ENCODE peak calls at places on chromosomes 3 and 15, in eight cellular contexts. R is M059J; C is COR-L47; T is stimulated activated CD4-positive, alpha-beta T cell treated with anti-CD3 and anti-CD28 coated beads, TNF-alpha, amount 100 ng/mL, for 1 hour; F is NCI-H510A treated with DMSO at 0.1 percent for 48 hours; P is natural killer cell; O is psoas muscle; N is CD8-positive, alpha-beta T cell. U is an unnamed sample.

GRCh38 chr3:161600185-161600584 is 103.6 kb downstream of the OTOL1 start:
- DNase-seq in R (no peak), C (no peak), T (no peak), F (peak; percentile 90), P (no peak), O (no peak), N (no peak), U (no peak)

GRCh38 chr3:81874738-81875137 is 113.3 kb upstream of the GBE1 start:
- DNase-seq in R (peak; percentile 6), C (no peak), T (no peak), F (no peak), P (no peak), O (no peak), N (no peak), U (no peak)

GRCh38 chr3:12501360-12502020 is 17.2 kb downstream of the TSEN2 start:
- DNase-seq in R (no peak), C (no peak), T (no peak), F (no peak), P (no peak), O (no peak), N (no peak), U (no peak)

GRCh38 chr15:62099171-62099601 is 32.4 kb downstream of the C2CD4A start:
- DNase-seq in R (peak; percentile 41), C (no peak), T (no peak), F (no peak), P (no peak), O (no peak), N (no peak), U (no peak)

GRCh38 chr3:112634786-112635541 is 6.0 kb downstream of the CCDC80 start:
- DNase-seq in R (peak; percentile 89), C (no peak), T (no peak), F (peak; percentile 30), P (no peak), O (no peak), N (no peak), U (no peak)

GRCh38 chr3:42265059-42265991 is 660 bp downstream of the CCK start:
- DNase-seq in R (no peak), C (no peak), T (no peak), F (no peak), P (no peak), O (peak; percentile 49), N (no peak), U (no peak)

GRCh38 chr3:194455481-194455880 is 31.3 kb downstream of the ATP13A3 start:
- DNase-seq in R (no peak), C (no peak), T (no peak), F (no peak), P (no peak), O (no peak), N (no peak), U (no peak)

GRCh38 chr3:51375571-51375970 is 9.5 kb upstream of the MANF start:
- DNase-seq in R (no peak), C (no peak), T (no peak), F (no peak), P (no peak), O (no peak), N (no peak), U (no peak)

GRCh38 chr3:71732637-71733036 is 7.4 kb upstream of the EIF4E3 start:
- DNase-seq in R (no peak), C (no peak), T (no peak), F (no peak), P (no peak), O (no peak), N (no peak), U (no peak)

GRCh38 chr3:193680220-193680619 is 87.2 kb downstream of the OPA1 start:
- DNase-seq in R (peak; percentile 44), C (no peak), T (no peak), F (no peak), P (no peak), O (no peak), N (no peak), U (no peak)

GRCh38 chr15:56243117-56243773 is 434 bp downstream of the RFX7 start:
- DNase-seq in R (peak; percentile 45), C (peak; percentile 43), T (peak; percentile 26), F (peak; percentile 41), P (peak; percentile 20), O (peak; percentile 71), N (peak; percentile 18), U (peak; percentile 72)

U was measured in Right ventricle myocardium inferior.